ENCODE peak calls at places on chromosome 17, in six cellular contexts. M is tibial artery; G is activated naive CD4-positive, alpha-beta T cell treated with anti-CD3 and anti-CD28 coated beads, Interleukin-2, amount 10 ng/mL, durations not matched to agents 7 days and 5 days; H is GM19239; L is HS-5; A is GF-D8. V is an unnamed sample.

GRCh38 chr17:55717898-55718735 is 4.5 kb downstream of the TMEM100 start:
- DNase-seq in M (peak; percentile 84), G (peak; percentile 75), H (no peak), L (no peak), A (no peak), V (no peak)

GRCh38 chr17:1769826-1770477 is 8.1 kb downstream of the SERPINF1 start:
- DNase-seq in M (no peak), G (no peak), H (no peak), L (no peak), A (no peak), V (no peak)

GRCh38 chr17:4189280-4189679 is 46.3 kb downstream of the CYB5D2 start:
- DNase-seq in M (no peak), G (no peak), H (no peak), L (no peak), A (peak; percentile 57), V (no peak)

GRCh38 chr17:50637829-50638571 is 3.3 kb downstream of the ABCC3 start:
- DNase-seq in M (no peak), G (peak; percentile 15), H (no peak), L (no peak), A (no peak), V (no peak)

GRCh38 chr17:45371414-45372324 is 54.8 kb upstream of the MAP3K14 start:
- DNase-seq in M (peak; percentile 88), G (no peak), H (no peak), L (peak; percentile 89), A (no peak), V (peak; percentile 36)

GRCh38 chr17:68085751-68086445 is 50.4 kb downstream of the KPNA2 start:
- DNase-seq in M (no peak), G (no peak), H (no peak), L (no peak), A (no peak), V (no peak)

GRCh38 chr17:78868391-78868790 is 27.8 kb upstream of the USP36 start:
- DNase-seq in M (no peak), G (no peak), H (no peak), L (no peak), A (no peak), V (no peak)

GRCh38 chr17:7466644-7467341 is 12.6 kb downstream of the ZBTB4 start:
- DNase-seq in M (peak; percentile 79), G (no peak), H (no peak), L (no peak), A (no peak), V (no peak)

GRCh38 chr17:39239640-39240314 is 14.0 kb upstream of the STAC2 start:
- DNase-seq in M (peak; percentile 65), G (peak; percentile 82), H (peak; percentile 65), L (no peak), A (no peak), V (no peak)

GRCh38 chr17:42680331-42680808 is 1.3 kb downstream of the CCR10 start:
- DNase-seq in M (peak; percentile 77), G (no peak), H (no peak), L (no peak), A (peak; percentile 3), V (no peak)

GRCh38 chr17:17900615-17901520 is 64.1 kb upstream of the SREBF1 start:
- DNase-seq in M (peak; percentile 93), G (no peak), H (no peak), L (peak; percentile 96), A (peak; percentile 3), V (peak; percentile 47)

GRCh38 chr17:78852709-78853111 is 12.1 kb upstream of the USP36 start:
- DNase-seq in M (no peak), G (no peak), H (no peak), L (no peak), A (no peak), V (no peak)

GRCh38 chr17:47882247-47882646 is 13.8 kb upstream of the SP2 start:
- DNase-seq in M (no peak), G (no peak), H (no peak), L (no peak), A (no peak), V (no peak)

GRCh38 chr17:78415821-78416301 is 37.4 kb downstream of the PGS1 start:
- DNase-seq in M (no peak), G (no peak), H (no peak), L (no peak), A (no peak), V (no peak)

GRCh38 chr17:18257747-18258355 is 687 bp downstream of the FLII start:
- DNase-seq in M (peak; percentile 92), G (peak; percentile 68), H (peak; percentile 67), L (peak; percentile 63), A (no peak), V (peak; percentile 77)

GRCh38 chr17:7346761-7347614 is 5.0 kb upstream of the KCTD11 start:
- DNase-seq in M (no peak), G (no peak), H (no peak), L (no peak), A (no peak), V (no peak)

GRCh38 chr17:67245694-67246397 is 850 bp upstream of the HELZ start:
- DNase-seq in M (no peak), G (peak; percentile 75), H (no peak), L (no peak), A (no peak), V (no peak)

GRCh38 chr17:46011711-46012505 is 12.9 kb downstream of the STH start:
- DNase-seq in M (no peak), G (no peak), H (no peak), L (no peak), A (no peak), V (no peak)

GRCh38 chr17:2059125-2059836 is 4.4 kb downstream of the HIC1 start:
- DNase-seq in M (no peak), G (no peak), H (no peak), L (no peak), A (peak; percentile 28), V (no peak)

GRCh38 chr17:17851101-17851500 is 14.3 kb upstream of the SREBF1 start:
- DNase-seq in M (no peak), G (no peak), H (no peak), L (no peak), A (no peak), V (no peak)

GRCh38 chr17:18377437-18378204 is at the start of gene EVPLL:
- DNase-seq in M (no peak), G (no peak), H (no peak), L (no peak), A (peak; percentile 63), V (no peak)

GRCh38 chr17:45282683-45283644 is 21.1 kb upstream of the SPATA32 start:
- DNase-seq in M (no peak), G (no peak), H (no peak), L (no peak), A (no peak), V (no peak)

GRCh38 chr17:72122002-72122310 is 1.1 kb downstream of the SOX9 start:
- DNase-seq in M (no peak), G (no peak), H (no peak), L (no peak), A (no peak), V (no peak)

GRCh38 chr17:78490156-78490555 is 87.0 kb downstream of the DNAH17 start:
- DNase-seq in M (no peak), G (no peak), H (no peak), L (no peak), A (no peak), V (no peak)

GRCh38 chr17:19331134-19331533 is 31.4 kb downstream of the B9D1 start:
- DNase-seq in M (no peak), G (no peak), H (no peak), L (peak; percentile 81), A (no peak), V (no peak)

GRCh38 chr17:63275318-63275967 is 170.7 kb downstream of the CYB561 start:
- DNase-seq in M (no peak), G (no peak), H (no peak), L (peak; percentile 95), A (no peak), V (no peak)

GRCh38 chr17:41500131-41500911 is 5.1 kb downstream of the KRT13 start:
- DNase-seq in M (no peak), G (no peak), H (no peak), L (peak; percentile 70), A (no peak), V (no peak)

GRCh38 chr17:69246726-69247375 is 18.2 kb upstream of the ABCA10 start:
- DNase-seq in M (no peak), G (no peak), H (peak; percentile 2), L (peak; percentile 16), A (no peak), V (no peak)

GRCh38 chr17:82031303-82031884 is at the start of gene RAC3:
- DNase-seq in M (no peak), G (no peak), H (peak; percentile 68), L (no peak), A (no peak), V (no peak)

GRCh38 chr17:78794399-78794798 is 12.3 kb upstream of the CYTH1 start:
- DNase-seq in M (no peak), G (no peak), H (no peak), L (no peak), A (no peak), V (no peak)

GRCh38 chr17:45248132-45248936 is 13.6 kb downstream of the SPATA32 start:
- DNase-seq in M (no peak), G (peak; percentile 92), H (peak; percentile 93), L (no peak), A (peak; percentile 27), V (no peak)

GRCh38 chr17:30095507-30096244 is 20.9 kb upstream of the NSRP1 start:
- DNase-seq in M (no peak), G (peak; percentile 28), H (no peak), L (peak; percentile 51), A (no peak), V (no peak)

GRCh38 chr17:48636177-48637018 is 10.2 kb upstream of the HOXB9 start:
- DNase-seq in M (no peak), G (peak; percentile 82), H (peak; percentile 93), L (no peak), A (no peak), V (no peak)

GRCh38 chr17:77783991-77784820 is 174.3 kb upstream of the TNRC6C start:
- DNase-seq in M (no peak), G (peak; percentile 71), H (no peak), L (no peak), A (no peak), V (no peak)

GRCh38 chr17:57109393-57110151 is 24.5 kb downstream of the AKAP1 start:
- DNase-seq in M (no peak), G (no peak), H (no peak), L (no peak), A (no peak), V (no peak)

GRCh38 chr17:64386412-64387144 is 4.1 kb downstream of the PECAM1 start:
- DNase-seq in M (peak; percentile 42), G (no peak), H (no peak), L (no peak), A (no peak), V (no peak)